ENCODE peak calls at places on chromosome 20, in four cellular contexts. F, O, N and A are unnamed samples.

GRCh38 chr20:10077886-10078285 is 43.1 kb downstream of the ANKEF1 start:
- DNase-seq in F (no peak), O (no peak), N (no peak), A (no peak)

GRCh38 chr20:34058831-34059230 is 53.2 kb downstream of the EIF2S2 start:
- DNase-seq in F (no peak), O (no peak), N (no peak), A (no peak)

GRCh38 chr20:61449916-61450315 is 197.9 kb downstream of the CDH4 start:
- DNase-seq in F (no peak), O (no peak), N (no peak), A (no peak)

GRCh38 chr20:38255389-38255788 is 5.1 kb downstream of the KIAA1755 start:
- DNase-seq in F (peak), O (no peak), N (no peak), A (peak)

GRCh38 chr20:21522479-21523397 is 8.9 kb upstream of the NKX2-2 start:
- DNase-seq in F (no peak), O (no peak), N (no peak), A (no peak)

GRCh38 chr20:45776931-45777330 is 14.8 kb downstream of the WFDC3 start:
- DNase-seq in F (no peak), O (no peak), N (no peak), A (no peak)

GRCh38 chr20:32355417-32355841 is 2.7 kb upstream of the ASXL1 start:
- DNase-seq in F (no peak), O (no peak), N (no peak), A (no peak)

GRCh38 chr20:17014967-17015366 is 211.9 kb upstream of the PCSK2 start:
- DNase-seq in F (no peak), O (no peak), N (no peak), A (no peak)

GRCh38 chr20:50260480-50261221 is 70.0 kb downstream of the CEBPB start:
- DNase-seq in F (no peak), O (no peak), N (no peak), A (no peak)

GRCh38 chr20:54062812-54063280 is 7.5 kb downstream of the BCAS1 start:
- DNase-seq in F (no peak), O (peak), N (peak), A (peak)

GRCh38 chr20:33812673-33813462 is 1.7 kb downstream of the CHMP4B start:
- DNase-seq in F (no peak), O (no peak), N (peak), A (peak)

GRCh38 chr20:44370639-44371218 is 15.2 kb downstream of the HNF4A start:
- DNase-seq in F (no peak), O (no peak), N (peak), A (no peak)

GRCh38 chr20:39004508-39004907 is 42.4 kb downstream of the DHX35 start:
- DNase-seq in F (no peak), O (no peak), N (no peak), A (no peak)

GRCh38 chr20:46683068-46683477 is 6.2 kb downstream of the TP53RK start:
- DNase-seq in F (no peak), O (no peak), N (no peak), A (peak)

GRCh38 chr20:47311967-47312681 is 44.4 kb downstream of the ZMYND8 start:
- DNase-seq in F (no peak), O (no peak), N (no peak), A (no peak)

GRCh38 chr20:5973172-5973571 is 22.7 kb downstream of the MCM8 start:
- DNase-seq in F (no peak), O (no peak), N (peak), A (peak)

GRCh38 chr20:17620371-17621228 is 50.7 kb downstream of the DSTN start:
- DNase-seq in F (no peak), O (no peak), N (no peak), A (no peak)

GRCh38 chr20:35539756-35540212 is 2.1 kb upstream of the ERGIC3 start:
- DNase-seq in F (no peak), O (no peak), N (no peak), A (no peak)
- H3K4me3 ChIP-seq in F (no peak), O (no peak), N (no peak), A (no peak)

GRCh38 chr20:4891364-4891763 is 109.9 kb downstream of the SLC23A2 start:
- DNase-seq in F (no peak), O (no peak), N (no peak), A (no peak)

GRCh38 chr20:4891997-4892396 is 109.3 kb downstream of the SLC23A2 start:
- DNase-seq in F (no peak), O (no peak), N (no peak), A (no peak)

GRCh38 chr20:4886771-4887527 is 114.4 kb downstream of the SLC23A2 start:
- DNase-seq in F (no peak), O (no peak), N (no peak), A (no peak)

GRCh38 chr20:4887586-4887985 is 113.7 kb downstream of the SLC23A2 start:
- DNase-seq in F (no peak), O (no peak), N (no peak), A (no peak)

GRCh38 chr20:4889446-4889845 is 111.9 kb downstream of the SLC23A2 start:
- DNase-seq in F (no peak), O (no peak), N (no peak), A (no peak)
- TF ChIP-seq CTCF in F (no peak), O (no peak), N (no peak), A (no peak)

GRCh38 chr20:56411759-56412472 is at the start of gene CASS4:
- DNase-seq in F (no peak), O (no peak), N (no peak), A (peak)
- H3K4me3 ChIP-seq in F (no peak), O (no peak), N (no peak), A (peak)

GRCh38 chr20:568097-568864 is 24.7 kb upstream of the CSNK2A1 start:
- DNase-seq in F (no peak), O (no peak), N (no peak), A (no peak)
- TF ChIP-seq CTCF in F (no peak), O (no peak), N (no peak), A (no peak)

DNA sequence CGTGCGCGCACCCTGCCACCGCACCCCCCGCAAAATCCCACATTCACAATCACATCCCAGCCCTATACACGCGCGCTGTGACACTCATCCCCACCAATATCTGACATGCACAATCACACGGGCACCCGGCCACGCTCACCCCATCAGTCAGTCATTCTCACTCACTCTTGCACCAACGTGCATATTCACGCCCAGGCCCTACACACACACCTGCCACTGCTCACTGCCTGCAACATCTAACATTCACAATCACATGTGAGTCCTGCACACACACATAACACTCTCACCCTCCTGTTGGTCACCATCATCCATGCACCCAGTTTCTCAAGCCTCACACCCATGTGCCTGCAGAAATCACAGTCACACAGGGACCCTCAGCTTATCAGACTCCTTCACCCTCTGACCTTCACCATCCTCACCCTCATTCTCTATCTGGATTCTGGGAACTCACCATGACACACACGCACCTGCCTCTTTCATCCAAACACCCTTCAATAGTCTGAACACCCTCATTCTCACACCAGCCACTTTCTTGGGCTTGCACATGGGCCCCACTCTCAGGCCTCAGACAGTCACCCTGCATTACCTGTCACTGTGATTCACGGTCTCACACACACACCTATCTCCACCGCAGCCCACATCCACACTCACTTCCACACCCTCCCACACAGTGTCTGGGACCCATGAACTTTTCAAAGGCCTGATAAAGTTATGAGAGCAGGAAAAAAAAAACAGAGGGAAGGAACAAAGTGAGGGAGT is 748 bp upstream of the ATP9A start:
- DNase-seq in F (no peak), O (no peak), N (no peak), A (no peak)
- H3K4me3 ChIP-seq in F (no peak), O (no peak), N (peak), A (no peak)

GRCh38 chr20:51378171-51378928 is 164.2 kb downstream of the NFATC2 start:
- DNase-seq in F (no peak), O (no peak), N (no peak), A (no peak)
- TF ChIP-seq CTCF in F (no peak), O (peak), N (no peak), A (no peak)

GRCh38 chr20:62652051-62652893 is 10.0 kb downstream of the SLCO4A1 start:
- DNase-seq in F (peak), O (peak), N (peak), A (peak)
- H3K4me3 ChIP-seq in F (peak), O (peak), N (peak), A (no peak)